ENCODE peak calls at places on chromosomes 2 and 18, in seven cellular contexts. E is NCI-H2081; J is psoas muscle; U is hippocampal formation; F is activated CD8-positive, alpha-beta memory T cell treated with anti-CD3 and anti-CD28 coated beads, Interleukin-2, amount 10 ng/mL, durations not matched to agents 7 days and 5 days; R is GM12865; L is NCI-H1930. Y is an unnamed sample.

GRCh38 chr2:154402138-154402714 is 296.3 kb upstream of the KCNJ3 start:
- DNase-seq in E (peak; percentile 21), J (no peak), U (no peak), F (no peak), R (peak; percentile 5), L (no peak), Y (peak; percentile 62)

GRCh38 chr18:67766930-67767329 is 250.4 kb upstream of the DSEL start:
- DNase-seq in E (no peak), J (no peak), U (no peak), F (no peak), R (peak; percentile 5), L (no peak), Y (no peak)

GRCh38 chr2:174623106-174623680 is 25.6 kb upstream of the WIPF1 start:
- DNase-seq in E (no peak), J (no peak), U (no peak), F (no peak), R (no peak), L (no peak), Y (no peak)

GRCh38 chr2:80026040-80026729 is 278.4 kb downstream of the LRRTM1 start:
- DNase-seq in E (no peak), J (no peak), U (no peak), F (no peak), R (no peak), L (no peak), Y (no peak)

GRCh38 chr2:98444436-98445166 is at the start of gene INPP4A:
- DNase-seq in E (peak; percentile 71), J (peak; percentile 88), U (peak; percentile 75), F (peak; percentile 82), R (peak; percentile 82), L (peak; percentile 61), Y (peak; percentile 85)

GRCh38 chr18:32037616-32038015 is 19.0 kb downstream of the RNF125 start:
- DNase-seq in E (no peak), J (no peak), U (no peak), F (no peak), R (no peak), L (no peak), Y (no peak)

GRCh38 chr2:68662466-68662865 is 19.1 kb downstream of the PROKR1 start:
- DNase-seq in E (no peak), J (no peak), U (no peak), F (no peak), R (no peak), L (no peak), Y (peak; percentile 77)

GRCh38 chr18:79524181-79525078 is 128.7 kb downstream of the NFATC1 start:
- DNase-seq in E (no peak), J (no peak), U (no peak), F (peak; percentile 68), R (peak; percentile 8), L (no peak), Y (peak; percentile 69)

GRCh38 chr2:16121231-16121985 is 181.1 kb downstream of the MYCN start:
- DNase-seq in E (no peak), J (no peak), U (no peak), F (no peak), R (no peak), L (no peak), Y (no peak)

GRCh38 chr2:134245340-134245984 is 8.4 kb upstream of the MGAT5 start:
- DNase-seq in E (peak; percentile 73), J (peak; percentile 74), U (peak; percentile 68), F (peak; percentile 82), R (peak; percentile 80), L (no peak), Y (peak; percentile 92)

GRCh38 chr2:209638346-209638745 is 133.3 kb upstream of the UNC80 start:
- DNase-seq in E (no peak), J (no peak), U (no peak), F (no peak), R (no peak), L (no peak), Y (no peak)

GRCh38 chr2:177165731-177166711 is 46.6 kb upstream of the HNRNPA3 start:
- DNase-seq in E (peak; percentile 26), J (no peak), U (no peak), F (no peak), R (peak; percentile 68), L (no peak), Y (peak; percentile 74)

GRCh38 chr2:212811036-212811805 is 272.6 kb upstream of the ERBB4 start:
- DNase-seq in E (no peak), J (no peak), U (no peak), F (no peak), R (peak; percentile 44), L (no peak), Y (no peak)

GRCh38 chr2:75453696-75454095 is 107.0 kb downstream of the EVA1A start:
- DNase-seq in E (no peak), J (no peak), U (no peak), F (no peak), R (no peak), L (no peak), Y (no peak)

GRCh38 chr2:157269060-157269459 is 11.6 kb downstream of the GALNT5 start:
- DNase-seq in E (no peak), J (no peak), U (no peak), F (no peak), R (no peak), L (no peak), Y (no peak)

GRCh38 chr2:12587729-12588522 is 128.8 kb upstream of the TRIB2 start:
- DNase-seq in E (no peak), J (no peak), U (no peak), F (no peak), R (peak; percentile 62), L (no peak), Y (peak; percentile 73)

GRCh38 chr2:191020742-191021381 is 6.9 kb upstream of the STAT1 start:
- DNase-seq in E (peak; percentile 45), J (peak; percentile 58), U (no peak), F (peak; percentile 64), R (peak; percentile 85), L (no peak), Y (peak; percentile 53)

GRCh38 chr2:54360055-54360792 is 95.9 kb upstream of the SPTBN1 start:
- DNase-seq in E (peak; percentile 12), J (no peak), U (peak; percentile 5), F (no peak), R (no peak), L (no peak), Y (no peak)

GRCh38 chr2:170465241-170465640 is 249.9 kb upstream of the SP5 start:
- DNase-seq in E (no peak), J (no peak), U (no peak), F (no peak), R (no peak), L (no peak), Y (no peak)

GRCh38 chr2:105950521-105951389 is 206.0 kb downstream of the NCK2 start:
- DNase-seq in E (no peak), J (no peak), U (no peak), F (no peak), R (no peak), L (no peak), Y (no peak)

GRCh38 chr2:239131521-239131920 is 269.3 kb downstream of the HDAC4 start:
- DNase-seq in E (no peak), J (peak; percentile 49), U (peak; percentile 73), F (no peak), R (no peak), L (no peak), Y (no peak)

GRCh38 chr2:27920148-27920885 is 29.8 kb downstream of the BABAM2 start:
- DNase-seq in E (peak; percentile 33), J (no peak), U (no peak), F (no peak), R (no peak), L (no peak), Y (no peak)

GRCh38 chr2:58042486-58042970 is 4.1 kb upstream of the VRK2 start:
- DNase-seq in E (peak; percentile 83), J (no peak), U (no peak), F (no peak), R (peak; percentile 45), L (no peak), Y (no peak)

GRCh38 chr2:157338013-157338412 is 12.4 kb upstream of the ERMN start:
- DNase-seq in E (no peak), J (no peak), U (no peak), F (no peak), R (no peak), L (peak; percentile 35), Y (no peak)

GRCh38 chr2:10382313-10383061 is 65.6 kb downstream of the ODC1 start:
- DNase-seq in E (no peak), J (no peak), U (no peak), F (peak; percentile 70), R (peak; percentile 71), L (no peak), Y (peak; percentile 70)

GRCh38 chr2:181393472-181393871 is 63.7 kb upstream of the ITGA4 start:
- DNase-seq in E (peak; percentile 77), J (no peak), U (no peak), F (no peak), R (peak; percentile 38), L (no peak), Y (peak; percentile 78)

GRCh38 chr2:172239944-172240590 is 137.4 kb upstream of the DLX2 start:
- DNase-seq in E (no peak), J (no peak), U (no peak), F (no peak), R (no peak), L (no peak), Y (no peak)

GRCh38 chr2:155190342-155190741 is 491.8 kb downstream of the KCNJ3 start:
- DNase-seq in E (peak; percentile 70), J (no peak), U (no peak), F (no peak), R (peak; percentile 13), L (no peak), Y (no peak)

GRCh38 chr18:66210875-66211274 is 393.0 kb downstream of the CDH19 start:
- DNase-seq in E (no peak), J (no peak), U (no peak), F (no peak), R (no peak), L (no peak), Y (no peak)

GRCh38 chr2:223093436-223093839 is 41.4 kb downstream of the KCNE4 start:
- DNase-seq in E (no peak), J (peak; percentile 71), U (no peak), F (no peak), R (no peak), L (no peak), Y (no peak)

GRCh38 chr2:126899786-126900185 is 1.1 kb downstream of the TEX51 start:
- DNase-seq in E (no peak), J (no peak), U (no peak), F (no peak), R (no peak), L (no peak), Y (no peak)

GRCh38 chr2:176082885-176083731 is 654 bp downstream of the EVX2 start:
- DNase-seq in E (no peak), J (no peak), U (no peak), F (no peak), R (no peak), L (no peak), Y (no peak)

GRCh38 chr2:218788529-218789237 is 6.7 kb downstream of the CYP27A1 start:
- DNase-seq in E (no peak), J (no peak), U (no peak), F (no peak), R (no peak), L (no peak), Y (no peak)

GRCh38 chr2:181658444-181658843 is 1.5 kb upstream of the CERKL start:
- DNase-seq in E (peak; percentile 89), J (no peak), U (no peak), F (no peak), R (no peak), L (no peak), Y (peak; percentile 77)

GRCh38 chr18:13446581-13447470 is 228.3 kb downstream of the LDLRAD4 start:
- DNase-seq in E (peak; percentile 42), J (peak; percentile 57), U (no peak), F (peak; percentile 51), R (no peak), L (no peak), Y (no peak)

GRCh38 chr2:27961997-27962396 is 71.5 kb downstream of the BABAM2 start:
- DNase-seq in E (no peak), J (no peak), U (no peak), F (no peak), R (no peak), L (no peak), Y (no peak)

Y was measured in Karpas-422.